ENCODE peak calls at places on chromosomes 16 and 17, in seven cellular contexts. Z, H, J, N, O, B and P are unnamed samples.

GRCh38 chr17:57182621-57183020 is 73.7 kb upstream of the MSI2 start:
- DNase-seq in Z (no peak), H (no peak), J (no peak), N (no peak), O (no peak), B (no peak), P (no peak)

GRCh38 chr17:42680331-42680808 is 1.3 kb downstream of the CCR10 start:
- DNase-seq in Z (no peak), H (no peak), J (no peak), N (no peak), O (no peak), B (no peak), P (no peak)

GRCh38 chr16:68022728-68023537 is at the start of the genes DDX28 and DUS2:
- DNase-seq in Z (peak; percentile 96), H (peak; percentile 93), J (peak; percentile 92), N (peak; percentile 95), O (peak; percentile 89), B (peak; percentile 95), P (peak; percentile 93)

GRCh38 chr16:67562918-67563707 is 787 bp downstream of the CTCF start:
- DNase-seq in Z (peak; percentile 86), H (peak; percentile 73), J (peak; percentile 54), N (peak; percentile 74), O (no peak), B (peak; percentile 79), P (peak; percentile 72)

GRCh38 chr16:88315543-88316105 is 67.1 kb upstream of the ZNF469 start:
- DNase-seq in Z (no peak), H (no peak), J (no peak), N (peak; percentile 52), O (no peak), B (no peak), P (no peak)

GRCh38 chr17:65742433-65743312 is 181.2 kb upstream of the AXIN2 start:
- DNase-seq in Z (no peak), H (no peak), J (no peak), N (no peak), O (no peak), B (no peak), P (no peak)

GRCh38 chr17:13346996-13347762 is 254.6 kb downstream of the HS3ST3A1 start:
- DNase-seq in Z (no peak), H (no peak), J (no peak), N (no peak), O (no peak), B (no peak), P (no peak)

GRCh38 chr16:8627456-8627855 is 6.0 kb downstream of the METTL22 start:
- DNase-seq in Z (no peak), H (no peak), J (no peak), N (no peak), O (no peak), B (peak; percentile 3), P (no peak)

GRCh38 chr17:44733753-44734152 is 25.0 kb upstream of the ADAM11 start:
- DNase-seq in Z (no peak), H (no peak), J (no peak), N (no peak), O (no peak), B (no peak), P (no peak)

GRCh38 chr17:69575346-69575761 is 160.9 kb downstream of the MAP2K6 start:
- DNase-seq in Z (no peak), H (no peak), J (no peak), N (no peak), O (no peak), B (no peak), P (no peak)
- H3K4me3 ChIP-seq in Z (no peak overlapping the region), H (no peak overlapping the region), J (no peak overlapping the region), N (no peak overlapping the region), O (no peak overlapping the region), B (no peak overlapping the region), P (no peak overlapping the region)

GRCh38 chr16:53740933-53741531 is 37.1 kb downstream of the FTO start:
- DNase-seq in Z (no peak), H (no peak), J (no peak), N (no peak), O (no peak), B (no peak), P (no peak)
- H3K4me3 ChIP-seq in Z (no peak overlapping the region), H (no peak overlapping the region), J (no peak overlapping the region), N (no peak overlapping the region), O (no peak overlapping the region), B (no peak overlapping the region), P (no peak overlapping the region)

GRCh38 chr17:48484256-48484655 is 46.6 kb downstream of the HOXB1 start:
- DNase-seq in Z (no peak), H (no peak), J (no peak), N (no peak), O (no peak), B (no peak), P (no peak)
- H3K4me3 ChIP-seq in Z (no peak overlapping the region), H (no peak overlapping the region), J (no peak overlapping the region), N (no peak overlapping the region), O (no peak overlapping the region), B (no peak overlapping the region), P (no peak overlapping the region)

DNA sequence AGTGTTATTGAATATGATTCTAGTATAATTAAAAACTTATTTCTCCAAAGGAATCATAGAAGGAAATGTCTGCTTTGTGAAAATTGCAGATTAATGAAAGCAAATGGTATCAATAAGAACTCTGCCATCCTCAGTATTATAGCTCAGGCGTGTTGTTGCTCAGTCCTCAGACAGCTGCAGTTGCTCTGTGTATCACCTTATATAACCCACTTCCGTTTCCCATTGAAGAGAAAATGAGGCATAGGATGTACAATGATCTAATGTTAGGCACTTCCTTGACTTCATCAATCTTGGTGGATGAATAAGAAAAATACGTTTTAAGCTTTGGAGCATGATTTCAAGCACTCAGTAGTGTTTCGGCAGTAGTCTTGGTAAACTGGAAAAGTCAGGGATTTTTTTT is 14.1 kb downstream of the MFSD11 start:
- DNase-seq in Z (no peak), H (no peak), J (no peak), N (no peak), O (no peak), B (no peak), P (no peak)
- H3K4me3 ChIP-seq in Z (no peak overlapping the region), H (no peak overlapping the region), J (no peak overlapping the region), N (no peak overlapping the region), O (no peak overlapping the region), B (no peak overlapping the region), P (no peak overlapping the region)

GRCh38 chr17:36611345-36612072 is 10.1 kb downstream of the MRM1 start:
- DNase-seq in Z (no peak), H (no peak), J (no peak), N (no peak), O (no peak), B (no peak), P (no peak)

GRCh38 chr17:36610472-36610871 is 9.1 kb downstream of the MRM1 start:
- DNase-seq in Z (no peak), H (no peak), J (no peak), N (no peak), O (no peak), B (no peak), P (no peak)

GRCh38 chr17:36608280-36608679 is 6.9 kb downstream of the MRM1 start:
- DNase-seq in Z (no peak), H (no peak), J (no peak), N (no peak), O (no peak), B (no peak), P (no peak)

GRCh38 chr17:36609498-36609862 is 8.1 kb downstream of the MRM1 start:
- DNase-seq in Z (no peak), H (no peak), J (no peak), N (no peak), O (no peak), B (no peak), P (no peak)

DNA sequence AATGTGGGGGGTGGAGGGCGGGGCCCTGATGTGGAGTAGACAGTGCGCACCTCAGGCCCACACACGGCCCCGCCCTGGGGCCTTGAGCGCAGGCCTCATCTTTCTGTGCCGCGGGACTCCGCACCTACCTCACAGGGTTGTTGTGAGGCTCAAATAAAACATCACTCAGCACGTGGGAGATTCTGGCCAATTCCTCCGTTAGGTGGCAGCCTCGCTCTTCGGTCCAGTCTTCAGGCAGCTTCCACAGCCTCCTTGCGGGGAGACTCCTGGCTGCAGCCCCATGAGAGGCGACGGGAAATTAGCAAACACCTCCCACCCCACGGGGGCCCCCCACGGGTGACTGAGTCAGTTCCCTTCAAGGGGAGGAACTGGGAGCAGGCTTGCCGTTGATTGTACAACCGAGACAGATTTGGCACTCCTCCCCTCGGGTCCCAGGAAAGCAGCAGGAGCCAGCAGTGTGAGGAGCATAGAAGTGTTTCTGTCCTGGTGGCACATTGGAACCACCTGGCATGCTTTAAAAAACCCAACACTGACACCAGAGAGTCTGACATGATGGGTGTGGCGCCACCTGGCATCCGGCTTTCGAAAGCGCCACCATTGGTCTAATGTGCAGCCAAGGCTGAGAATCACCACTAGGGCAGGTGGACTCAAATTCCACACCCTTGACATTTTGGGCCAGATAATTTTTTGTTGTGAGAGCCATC is 7.6 kb downstream of the MRM1 start:
- DNase-seq in Z (no peak), H (peak; percentile 46), J (no peak), N (peak; percentile 55), O (no peak), B (no peak), P (peak; percentile 71)
- H3K4me3 ChIP-seq in Z (no peak overlapping the region), H (no peak overlapping the region), J (no peak overlapping the region), N (no peak overlapping the region), O (no peak overlapping the region), B (no peak overlapping the region), P (peak overlapping the region; percentile 4)

DNA sequence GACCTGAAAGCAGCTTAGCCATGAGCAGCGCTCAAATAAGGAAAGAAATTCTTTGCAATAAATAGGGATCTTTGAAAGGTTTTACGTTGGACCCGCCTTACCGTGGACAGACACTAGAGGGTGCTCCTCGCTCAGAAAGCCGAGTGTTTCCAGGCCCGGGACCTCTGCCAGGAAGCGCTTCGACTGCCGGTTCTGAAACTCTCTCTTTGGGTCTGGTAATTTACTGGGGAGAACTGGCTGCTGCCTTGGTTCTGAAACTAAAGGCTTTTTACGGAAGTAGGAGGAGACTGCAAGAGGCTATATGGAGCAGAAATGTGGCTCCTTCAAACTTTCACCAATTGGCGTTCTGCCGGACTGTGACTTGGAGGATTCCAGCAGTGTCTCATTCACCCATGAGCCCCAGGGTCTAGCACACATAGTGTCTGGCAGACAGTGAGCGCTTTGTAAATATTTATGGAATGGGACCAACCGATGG is 45.6 kb upstream of the HOXB9 start:
- DNase-seq in Z (peak; percentile 85), H (peak; percentile 91), J (peak; percentile 74), N (peak; percentile 81), O (peak; percentile 75), B (peak; percentile 91), P (peak; percentile 80)
- H3K4me3 ChIP-seq in Z (peak overlapping the region; percentile 34), H (no peak overlapping the region), J (no peak overlapping the region), N (no peak overlapping the region), O (no peak overlapping the region), B (peak overlapping the region; percentile 32), P (peak overlapping the region; percentile 38)

GRCh38 chr16:12901204-12901596 is 198 bp upstream of the SHISA9 start:
- DNase-seq in Z (no peak), H (no peak), J (no peak), N (no peak), O (no peak), B (no peak), P (no peak)
- H3K4me3 ChIP-seq in Z (no peak overlapping the region), H (no peak overlapping the region), J (no peak overlapping the region), N (no peak overlapping the region), O (peak overlapping the region; percentile 85), B (peak overlapping the region; percentile 39), P (peak overlapping the region; percentile 61)